ENCODE peak calls at places on chromosomes 12 and 14, in eight cellular contexts. One of them, this sample, is unnamed.

GRCh38 chr12:95473440-95473946 is 459 bp upstream of the METAP2 start:
- DNase-seq in astrocyte of the spinal cord: no peak
- DNase-seq in GM20000: peak
- DNase-seq in cardiac fibroblast: peak
- DNase-seq in body of pancreas: peak
- DNase-seq in Karpas-422: peak
- DNase-seq in T-helper 22 cell: no peak
- DNase-seq in NK-92 treated with Interleukin-12 subunit alpha and Interleukin-12 subunit beta, amount 100 ng/mL, for 24 hours: no peak
- DNase-seq in this sample: peak

GRCh38 chr14:76701981-76702380 is 59.3 kb upstream of the VASH1 start:
- DNase-seq in astrocyte of the spinal cord: no peak
- DNase-seq in GM20000: no peak
- DNase-seq in cardiac fibroblast: no peak
- DNase-seq in body of pancreas: no peak
- DNase-seq in Karpas-422: no peak
- DNase-seq in T-helper 22 cell: no peak
- DNase-seq in NK-92 treated with Interleukin-12 subunit alpha and Interleukin-12 subunit beta, amount 100 ng/mL, for 24 hours: no peak
- DNase-seq in this sample: no peak

GRCh38 chr12:31035226-31035625 is 38.4 kb upstream of the DDX11 start:
- DNase-seq in astrocyte of the spinal cord: no peak
- DNase-seq in GM20000: no peak
- DNase-seq in cardiac fibroblast: no peak
- DNase-seq in body of pancreas: no peak
- DNase-seq in Karpas-422: no peak
- DNase-seq in T-helper 22 cell: no peak
- DNase-seq in NK-92 treated with Interleukin-12 subunit alpha and Interleukin-12 subunit beta, amount 100 ng/mL, for 24 hours: no peak
- DNase-seq in this sample: no peak

GRCh38 chr12:92253301-92253700 is 107.7 kb upstream of the BTG1 start:
- DNase-seq in astrocyte of the spinal cord: no peak
- DNase-seq in GM20000: no peak
- DNase-seq in cardiac fibroblast: no peak
- DNase-seq in body of pancreas: no peak
- DNase-seq in Karpas-422: no peak
- DNase-seq in T-helper 22 cell: no peak
- DNase-seq in NK-92 treated with Interleukin-12 subunit alpha and Interleukin-12 subunit beta, amount 100 ng/mL, for 24 hours: no peak
- DNase-seq in this sample: no peak

GRCh38 chr14:31536201-31536960 is 24.8 kb upstream of the NUBPL start:
- DNase-seq in astrocyte of the spinal cord: no peak
- DNase-seq in GM20000: no peak
- DNase-seq in cardiac fibroblast: peak
- DNase-seq in body of pancreas: no peak
- DNase-seq in Karpas-422: no peak
- DNase-seq in T-helper 22 cell: no peak
- DNase-seq in NK-92 treated with Interleukin-12 subunit alpha and Interleukin-12 subunit beta, amount 100 ng/mL, for 24 hours: no peak
- DNase-seq in this sample: no peak

GRCh38 chr14:74599201-74599809 is 12.7 kb downstream of the LTBP2 start:
- DNase-seq in astrocyte of the spinal cord: no peak
- DNase-seq in GM20000: no peak
- DNase-seq in cardiac fibroblast: no peak
- DNase-seq in body of pancreas: no peak
- DNase-seq in Karpas-422: no peak
- DNase-seq in T-helper 22 cell: no peak
- DNase-seq in NK-92 treated with Interleukin-12 subunit alpha and Interleukin-12 subunit beta, amount 100 ng/mL, for 24 hours: no peak
- DNase-seq in this sample: peak

GRCh38 chr12:32532951-32533350 is 133.6 kb downstream of the FGD4 start:
- DNase-seq in astrocyte of the spinal cord: no peak
- DNase-seq in GM20000: no peak
- DNase-seq in cardiac fibroblast: no peak
- DNase-seq in body of pancreas: no peak
- DNase-seq in Karpas-422: no peak
- DNase-seq in T-helper 22 cell: no peak
- DNase-seq in NK-92 treated with Interleukin-12 subunit alpha and Interleukin-12 subunit beta, amount 100 ng/mL, for 24 hours: no peak
- DNase-seq in this sample: no peak

GRCh38 chr12:13062669-13063068 is 18.5 kb downstream of the FAM234B start:
- DNase-seq in astrocyte of the spinal cord: no peak
- DNase-seq in GM20000: no peak
- DNase-seq in cardiac fibroblast: no peak
- DNase-seq in body of pancreas: peak
- DNase-seq in Karpas-422: no peak
- DNase-seq in T-helper 22 cell: no peak
- DNase-seq in NK-92 treated with Interleukin-12 subunit alpha and Interleukin-12 subunit beta, amount 100 ng/mL, for 24 hours: no peak
- DNase-seq in this sample: no peak

GRCh38 chr12:49543914-49544815 is 5.3 kb downstream of the KCNH3 start:
- DNase-seq in astrocyte of the spinal cord: no peak
- DNase-seq in GM20000: no peak
- DNase-seq in cardiac fibroblast: no peak
- DNase-seq in body of pancreas: no peak
- DNase-seq in Karpas-422: no peak
- DNase-seq in T-helper 22 cell: no peak
- DNase-seq in NK-92 treated with Interleukin-12 subunit alpha and Interleukin-12 subunit beta, amount 100 ng/mL, for 24 hours: no peak
- DNase-seq in this sample: no peak

GRCh38 chr12:78038986-78039385 is 208.3 kb downstream of the NAV3 start:
- DNase-seq in astrocyte of the spinal cord: no peak
- DNase-seq in GM20000: no peak
- DNase-seq in cardiac fibroblast: no peak
- DNase-seq in body of pancreas: no peak
- DNase-seq in Karpas-422: no peak
- DNase-seq in T-helper 22 cell: no peak
- DNase-seq in NK-92 treated with Interleukin-12 subunit alpha and Interleukin-12 subunit beta, amount 100 ng/mL, for 24 hours: no peak
- DNase-seq in this sample: peak

GRCh38 chr14:75487155-75487671 is 35.1 kb upstream of the BATF start:
- DNase-seq in astrocyte of the spinal cord: no peak
- DNase-seq in GM20000: no peak
- DNase-seq in cardiac fibroblast: no peak
- DNase-seq in body of pancreas: no peak
- DNase-seq in Karpas-422: no peak
- DNase-seq in T-helper 22 cell: no peak
- DNase-seq in NK-92 treated with Interleukin-12 subunit alpha and Interleukin-12 subunit beta, amount 100 ng/mL, for 24 hours: no peak
- DNase-seq in this sample: no peak

GRCh38 chr12:27185234-27186045 is 58.6 kb upstream of the STK38L start:
- DNase-seq in astrocyte of the spinal cord: peak
- DNase-seq in GM20000: peak
- DNase-seq in cardiac fibroblast: peak
- DNase-seq in body of pancreas: no peak
- DNase-seq in Karpas-422: no peak
- DNase-seq in T-helper 22 cell: no peak
- DNase-seq in NK-92 treated with Interleukin-12 subunit alpha and Interleukin-12 subunit beta, amount 100 ng/mL, for 24 hours: no peak
- DNase-seq in this sample: peak